ENCODE peak calls at places on chromosomes 16 and 17, in eight cellular contexts. X is pancreas, I is prostate gland, V is IMR-90, N is NCI-H2107, R is NCI-H1694 treated with DMSO at 0.1 percent for 48 hours, K is heart right ventricle, J is cerebellar cortex. M is an unnamed sample.

GRCh38 chr17:182164-182751 is 808 bp upstream of the DOC2B start:
- DNase-seq in R (no peak), V (no peak), K (no peak), X (peak), J (no peak), I (no peak), N (no peak), M (no peak)

GRCh38 chr17:72772331-72772821 is 320.1 kb downstream of the SLC39A11 start:
- DNase-seq in V (no peak), X (no peak), J (no peak), N (no peak), I (no peak), R (no peak), K (no peak), M (no peak)

GRCh38 chr16:30700491-30700890 is 1.5 kb downstream of the SRCAP start:
- DNase-seq in I (no peak), X (no peak), N (no peak), R (no peak), V (peak), J (no peak), K (peak), M (no peak)

GRCh38 chr16:30941600-30942420 is 7.1 kb upstream of the ORAI3 start:
- DNase-seq in X (peak), V (peak), N (no peak), J (peak), K (peak), R (no peak), I (peak), M (peak)

GRCh38 chr16:88951501-88951900 is 25.5 kb downstream of the CBFA2T3 start:
- DNase-seq in X (no peak), R (no peak), N (no peak), K (peak), J (no peak), I (no peak), V (no peak), M (no peak)

GRCh38 chr16:80540516-80541305 is at the start of gene DYNLRB2:
- DNase-seq in X (peak), K (peak), N (peak), R (peak), V (peak), J (peak), I (peak), M (peak)

GRCh38 chr17:77218902-77219301 is 78.1 kb downstream of the SEC14L1 start:
- DNase-seq in R (no peak), N (no peak), J (no peak), V (no peak), X (no peak), K (no peak), I (no peak), M (no peak)

GRCh38 chr16:88973007-88973410 is 4.0 kb downstream of the CBFA2T3 start:
- DNase-seq in X (no peak), K (no peak), J (no peak), R (no peak), N (no peak), V (no peak), I (no peak), M (no peak)

GRCh38 chr16:77541131-77541530 is 106.3 kb upstream of the ADAMTS18 start:
- DNase-seq in V (no peak), X (no peak), R (no peak), I (no peak), J (no peak), K (no peak), N (no peak), M (no peak)

GRCh38 chr16:88013766-88014165 is 62.5 kb downstream of the BANP start:
- DNase-seq in R (no peak), N (no peak), I (no peak), V (no peak), J (no peak), X (no peak), K (no peak), M (no peak)

GRCh38 chr17:43545383-43545632 is 832 bp downstream of the ETV4 start:
- DNase-seq in N (no peak), J (no peak), V (peak), R (no peak), I (peak), X (no peak), K (peak), M (peak)

M was measured in AG08395.